ENCODE peak calls at places on chromosomes 4 and X, in seven cellular contexts. A, Q, Z, S, N, V and J are unnamed samples.

GRCh38 chrX:2609431-2610238 is 81.5 kb upstream of the CD99 start:
- DNase-seq in A (no peak), N (peak), S (no peak), V (peak), Q (no peak), Z (peak), J (peak)

GRCh38 chr4:24781999-24782745 is 13.2 kb upstream of the SOD3 start:
- DNase-seq in N (no peak), S (no peak), A (no peak), V (no peak), Q (no peak), Z (no peak), J (no peak)

GRCh38 chrX:129723511-129723910 is 15.3 kb upstream of the XPNPEP2 start:
- DNase-seq in V (no peak), S (no peak), Z (no peak), Q (no peak), A (no peak), N (no peak), J (peak)

GRCh38 chr4:77880784-77881183 is 18.2 kb downstream of the MRPL1 start:
- DNase-seq in Q (no peak), N (no peak), Z (no peak), S (no peak), V (no peak), A (no peak), J (no peak)

GRCh38 chr4:156773648-156774357 is 197.8 kb downstream of the PDGFC start:
- DNase-seq in S (no peak), A (no peak), Q (no peak), V (peak), N (peak), Z (peak), J (peak)

GRCh38 chrX:116841290-116841689 is 378.5 kb upstream of the CT83 start:
- DNase-seq in Q (no peak), Z (no peak), S (no peak), A (no peak), V (no peak), N (no peak), J (no peak)

GRCh38 chr4:31968842-31969241 is 1248.7 kb downstream of the PCDH7 start:
- DNase-seq in A (no peak), Z (no peak), Q (no peak), V (no peak), S (no peak), N (no peak), J (no peak)

GRCh38 chrX:109537324-109537665 is 651 bp downstream of the NXT2 start:
- DNase-seq in V (peak), Q (no peak), N (peak), Z (peak), A (no peak), S (no peak), J (peak)

GRCh38 chr4:70914631-70915030 is 12.5 kb downstream of the MOB1B start:
- DNase-seq in Z (no peak), Q (no peak), S (no peak), A (no peak), N (no peak), V (no peak), J (peak)

GRCh38 chrX:10104958-10105658 is 51.7 kb upstream of the CLCN4 start:
- DNase-seq in Z (no peak), V (no peak), N (peak), Q (no peak), A (no peak), S (no peak), J (no peak)

GRCh38 chr4:125891597-125892258 is 577.0 kb downstream of the FAT4 start:
- DNase-seq in Q (no peak), S (no peak), V (peak), Z (peak), A (no peak), N (peak), J (peak)

GRCh38 chr4:114401483-114401882 is 197.1 kb upstream of the UGT8 start:
- DNase-seq in Z (no peak), Q (no peak), A (no peak), N (no peak), V (no peak), S (no peak), J (no peak)

GRCh38 chr4:139278956-139279722 is 886 bp downstream of the MGARP start:
- DNase-seq in S (no peak), Q (no peak), Z (peak), A (no peak), N (no peak), V (peak), J (no peak)

GRCh38 chr4:155946486-155946885 is 7.2 kb downstream of the CTSO start:
- DNase-seq in N (no peak), S (no peak), Z (peak), Q (no peak), V (peak), A (no peak), J (no peak)

GRCh38 chr4:141432000-141432712 is 204.2 kb upstream of the IL15 start:
- DNase-seq in S (no peak), N (peak), Z (peak), Q (no peak), A (no peak), V (peak), J (peak)

GRCh38 chrX:13360146-13360545 is 40.3 kb upstream of the ATXN3L start:
- DNase-seq in A (no peak), Q (peak), N (no peak), S (no peak), V (no peak), Z (no peak), J (no peak)

GRCh38 chrX:24260827-24261550 is 52.9 kb downstream of the SUPT20HL2 start:
- DNase-seq in S (no peak), N (peak), V (peak), Q (no peak), A (no peak), Z (peak), J (peak)

GRCh38 chrX:10259716-10260115 is 102.9 kb downstream of the CLCN4 start:
- DNase-seq in V (peak), Q (no peak), Z (peak), N (peak), S (no peak), A (no peak), J (no peak)

GRCh38 chrX:7164174-7164573 is 16.2 kb upstream of the PUDP start:
- DNase-seq in Q (no peak), V (no peak), Z (no peak), S (no peak), A (no peak), N (no peak), J (no peak)

GRCh38 chr4:171202908-171203307 is 610.3 kb upstream of the GALNTL6 start:
- DNase-seq in V (no peak), Q (no peak), N (no peak), Z (no peak), A (no peak), S (no peak), J (no peak)

GRCh38 chrX:3717742-3718420 is 4.4 kb upstream of the PRKX start:
- DNase-seq in N (peak), Q (no peak), S (no peak), V (peak), A (no peak), Z (peak), J (peak)